ENCODE peak calls at places on chromosomes 1 and 21, in seven cellular contexts. L, C, U, M, V, D and H are unnamed samples. For H3K27me3, the result is how much of the 10 kb centered on the place peaks cover.

GRCh38 chr1:26608895-26609294 is 79.3 kb downstream of the RPS6KA1 start:
- DNase-seq in D (no peak), U (no peak), M (no peak), V (no peak), C (no peak), L (no peak), H (no peak)

GRCh38 chr1:173870252-173871075 is 2.3 kb downstream of the ZBTB37 start:
- DNase-seq in V (no peak), M (no peak), C (no peak), L (no peak), U (no peak), D (no peak), H (no peak)

GRCh38 chr1:165381745-165382530 is 25.4 kb upstream of the LMX1A start:
- DNase-seq in V (no peak), U (no peak), M (no peak), C (no peak), L (no peak), D (peak), H (no peak)

GRCh38 chr1:27525296-27526271 is 35.6 kb upstream of the WASF2 start:
- DNase-seq in V (no peak), D (no peak), L (peak), M (peak), U (no peak), C (peak), H (peak)

GRCh38 chr1:206911064-206911663 is 10.6 kb downstream of the FCMR start:
- DNase-seq in M (peak), V (no peak), U (no peak), L (no peak), C (peak), D (peak), H (peak)

GRCh38 chr1:179953974-179954493 is 576 bp upstream of the CEP350 start:
- DNase-seq in V (no peak), L (no peak), D (no peak), M (peak), U (no peak), C (no peak), H (no peak)

GRCh38 chr1:147111381-147112130 is 60.7 kb downstream of the PRKAB2 start:
- DNase-seq in V (no peak), C (no peak), L (no peak), M (no peak), U (no peak), D (peak), H (no peak)

GRCh38 chr1:21899972-21900371 is 37.1 kb downstream of the HSPG2 start:
- DNase-seq in C (peak), D (no peak), U (no peak), L (peak), V (no peak), M (no peak), H (no peak)

GRCh38 chr1:224609333-224609732 is 6.8 kb upstream of the CNIH3 start:
- DNase-seq in D (no peak), C (no peak), L (no peak), V (no peak), U (no peak), M (no peak), H (no peak)

GRCh38 chr21:36706482-36706852 is 7.6 kb downstream of the SIM2 start:
- DNase-seq in V (no peak), L (no peak), U (no peak), D (no peak), C (no peak), M (no peak), H (no peak)
- H3K27me3 ChIP-seq in V (under half), L (half or more), U (half or more), D (under half), C (half or more), M (half or more), H (under half)

DNA sequence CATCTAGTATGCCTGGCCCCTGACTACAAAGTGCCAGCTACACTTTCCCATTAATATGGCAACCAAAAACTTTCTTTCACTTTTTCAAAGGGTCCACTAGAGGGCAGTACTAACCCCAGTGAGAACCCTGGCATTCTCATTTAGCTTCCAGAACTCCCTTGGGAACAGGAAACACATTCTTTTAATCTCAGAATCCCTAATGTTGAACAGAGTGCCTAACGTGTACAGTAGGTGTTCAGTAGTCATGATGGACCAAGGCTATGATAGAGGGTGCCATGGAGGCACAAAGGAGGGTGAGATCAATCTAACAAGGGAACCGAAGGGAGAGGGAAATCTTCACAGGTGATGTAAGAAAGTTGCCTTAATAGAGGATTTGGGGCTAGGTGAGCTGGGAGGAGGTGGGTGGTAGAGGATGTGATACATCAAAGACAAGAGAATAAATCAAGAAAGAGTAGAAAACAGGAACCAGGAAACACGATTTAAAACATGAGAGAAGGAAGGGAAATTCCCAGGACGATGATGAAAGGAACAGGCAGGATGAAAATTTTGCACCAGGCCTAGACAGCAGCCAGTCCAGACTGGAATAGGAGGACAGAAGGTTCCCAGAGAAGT is 41.5 kb downstream of the NSL1 start:
- DNase-seq in D (peak), U (no peak), V (no peak), L (no peak), M (peak), C (peak), H (no peak)
- TF ChIP-seq CTCF in D (peak), U (no peak), V (peak), L (peak), M (peak), C (peak), H (peak)

GRCh38 chr1:1853593-1854257 is 37.2 kb downstream of the GNB1 start:
- DNase-seq in L (no peak), D (peak), M (no peak), V (peak), U (no peak), C (no peak), H (no peak)

GRCh38 chr1:1862905-1863547 is 27.9 kb downstream of the GNB1 start:
- DNase-seq in V (no peak), M (no peak), L (no peak), C (no peak), U (no peak), D (no peak), H (no peak)

GRCh38 chr1:1857096-1857703 is 33.7 kb downstream of the GNB1 start:
- DNase-seq in M (no peak), U (no peak), C (no peak), L (no peak), D (no peak), V (no peak), H (no peak)

GRCh38 chr1:1861339-1861730 is 29.6 kb downstream of the GNB1 start:
- DNase-seq in C (no peak), V (no peak), M (no peak), L (peak), D (no peak), U (no peak), H (no peak)

DNA sequence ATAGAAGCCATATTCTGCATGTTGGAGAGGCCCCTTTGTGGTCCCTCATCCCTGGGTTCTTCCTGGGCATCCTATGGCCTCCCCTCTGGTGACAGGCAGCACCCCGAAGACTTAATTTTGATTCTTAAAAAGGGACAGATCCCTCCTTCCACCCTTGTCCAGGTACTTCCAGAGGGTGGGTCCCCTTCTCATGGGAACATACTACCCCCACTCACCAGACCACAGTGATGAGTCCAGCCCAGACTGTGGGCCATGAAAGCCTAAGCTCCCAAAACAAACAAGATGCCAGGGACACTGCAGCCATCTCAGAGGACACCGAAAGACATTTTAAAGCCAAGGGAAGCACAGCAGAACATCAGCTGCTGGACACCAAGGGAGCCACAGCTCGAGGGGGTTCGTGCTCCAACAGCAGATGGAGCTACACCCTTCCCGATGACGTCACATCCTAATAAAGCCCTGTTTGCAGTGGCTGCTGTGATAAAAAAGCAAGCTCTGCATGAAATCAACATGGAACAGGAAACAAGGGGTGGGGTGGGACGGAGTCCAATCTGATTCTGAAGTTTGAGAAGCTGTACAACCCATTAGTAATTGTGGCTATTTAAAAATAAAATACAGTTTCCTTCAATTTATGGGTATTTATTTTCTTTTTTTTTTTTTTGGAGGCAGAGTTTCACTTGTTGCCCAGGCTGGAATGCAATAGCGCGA is 32.4 kb downstream of the GNB1 start:
- DNase-seq in V (no peak), D (peak), U (peak), C (peak), L (peak), M (peak), H (peak)
- H3K4me3 ChIP-seq in V (no peak), D (peak), U (peak), C (no peak), L (peak), M (no peak), H (no peak)

DNA sequence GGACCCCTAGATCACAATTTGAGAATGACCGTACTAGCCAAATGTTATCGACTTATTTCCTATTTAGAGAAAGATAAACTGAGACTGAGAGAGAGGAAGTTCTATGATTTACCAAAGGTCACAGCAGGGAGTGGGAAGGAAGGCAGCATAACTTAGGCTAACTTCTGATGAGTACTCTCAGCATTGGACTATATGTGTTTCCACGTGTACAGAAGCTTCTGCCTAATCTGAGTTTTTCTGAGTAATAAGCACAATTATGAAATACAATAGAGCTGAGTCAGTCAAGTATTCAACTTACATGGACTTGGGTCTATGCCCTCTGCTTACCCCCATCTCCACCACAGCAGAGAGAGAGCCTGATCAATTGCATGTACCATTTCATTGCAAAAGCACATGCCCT is 88.1 kb upstream of the HIVEP3 start:
- DNase-seq in V (no peak), C (no peak), D (peak), U (no peak), L (no peak), M (no peak), H (no peak)
- H3K27me3 ChIP-seq in V (under half), C (under half), D (under half), U (under half), L (under half), M (under half), H (under half)

GRCh38 chr1:25062621-25063255 is 132.7 kb upstream of the RUNX3 start:
- DNase-seq in M (no peak), V (peak), L (no peak), C (no peak), U (no peak), D (no peak), H (no peak)
- TF ChIP-seq CTCF in M (no peak), V (no peak), L (no peak), C (no peak), U (no peak), D (no peak), H (no peak)

DNA sequence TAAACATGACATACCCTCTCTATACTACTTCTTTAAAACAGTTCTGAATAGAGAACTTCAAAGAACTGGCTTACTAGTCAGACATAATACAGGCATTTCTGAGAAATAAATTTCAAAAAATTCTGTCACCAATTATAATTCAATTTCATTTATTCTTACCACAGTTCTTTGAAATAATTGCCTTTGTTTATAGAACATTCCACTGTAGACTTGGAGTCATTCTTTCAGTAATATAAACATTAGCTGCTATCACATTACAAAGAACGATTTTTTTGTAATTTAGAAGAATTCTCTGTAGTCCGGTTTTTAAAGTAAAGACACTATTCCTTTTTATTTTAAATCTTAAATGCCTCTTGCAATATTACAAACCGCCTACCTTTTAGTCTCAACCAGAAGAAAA is 146.4 kb upstream of the COL11A1 start:
- DNase-seq in L (no peak), D (no peak), M (no peak), C (no peak), U (no peak), V (no peak), H (no peak)
- H3K4me3 ChIP-seq in L (no peak), D (no peak), M (no peak), C (no peak), U (no peak), V (no peak), H (no peak)

GRCh38 chr1:154529308-154529707 is 27.1 kb upstream of the SHE start:
- DNase-seq in L (no peak), V (no peak), U (no peak), M (no peak), C (no peak), D (no peak), H (no peak)

GRCh38 chr1:154521695-154522094 is 19.5 kb upstream of the SHE start:
- DNase-seq in V (no peak), M (no peak), L (no peak), C (no peak), D (no peak), U (no peak), H (no peak)

GRCh38 chr1:154527192-154527591 is 25.0 kb upstream of the SHE start:
- DNase-seq in C (no peak), V (no peak), M (no peak), U (no peak), L (no peak), D (no peak), H (no peak)

GRCh38 chr1:154520333-154520732 is 18.1 kb upstream of the SHE start:
- DNase-seq in M (no peak), V (no peak), D (no peak), C (no peak), L (peak), U (no peak), H (no peak)

DNA sequence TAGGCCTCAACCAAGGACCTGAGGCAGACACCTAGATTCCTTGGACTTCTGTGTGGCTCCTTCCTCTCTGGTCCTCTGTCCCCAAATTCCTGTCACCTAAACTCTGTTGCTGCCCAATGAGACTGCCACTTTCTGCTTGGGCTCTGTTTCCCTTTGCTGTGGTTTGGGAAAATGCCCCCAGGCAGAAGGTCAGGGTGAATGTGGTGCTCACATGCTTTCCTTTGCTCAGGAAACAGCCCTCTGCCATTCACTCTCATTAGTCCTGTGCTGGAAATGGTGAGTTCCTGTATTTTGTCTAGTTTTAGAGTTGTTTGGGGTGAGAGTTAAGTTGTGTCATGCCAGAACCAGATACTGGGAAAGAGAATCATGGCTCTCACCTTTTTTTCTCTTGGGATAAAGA is 22.7 kb upstream of the SHE start:
- DNase-seq in D (no peak), L (no peak), C (no peak), M (no peak), U (no peak), V (no peak), H (no peak)
- H3K27me3 ChIP-seq in D (under half), L (under half), C (under half), M (under half), U (under half), V (under half), H (under half)

DNA sequence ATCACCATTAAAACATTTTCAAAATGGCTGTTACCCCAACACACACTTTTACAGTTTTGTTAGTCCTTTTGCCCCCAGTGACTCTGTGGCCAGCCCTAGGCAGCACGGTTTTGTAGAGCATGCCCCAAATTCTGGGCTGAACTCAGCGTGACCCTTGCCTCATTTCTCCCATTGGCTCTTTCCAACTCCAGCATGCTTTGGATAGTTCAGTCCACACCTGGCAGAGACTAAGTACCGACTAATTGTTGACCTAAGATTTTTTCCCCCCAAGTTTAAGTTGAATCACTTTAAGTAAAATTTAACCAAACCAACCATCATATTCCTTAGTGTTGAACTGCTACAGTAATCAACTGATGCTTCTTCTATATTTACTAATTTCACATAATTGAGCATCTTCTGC is 62.4 kb upstream of the LRRC8B start:
- DNase-seq in M (no peak), D (peak), U (no peak), V (no peak), C (no peak), L (no peak), H (no peak)
- TF ChIP-seq CTCF in M (no peak), D (no peak), U (no peak), V (no peak), C (no peak), L (no peak), H (no peak)

GRCh38 chr1:154866257-154866994 is 3.7 kb downstream of the KCNN3 start:
- DNase-seq in M (no peak), U (no peak), C (no peak), D (no peak), L (peak), V (no peak), H (no peak)

GRCh38 chr1:154867841-154868610 is 2.1 kb downstream of the KCNN3 start:
- DNase-seq in V (peak), L (peak), C (no peak), U (no peak), D (no peak), M (peak), H (no peak)

GRCh38 chr1:154869351-154870116 is 547 bp downstream of the KCNN3 start:
- DNase-seq in L (peak), M (no peak), C (peak), D (no peak), U (no peak), V (peak), H (no peak)

GRCh38 chr1:154865442-154866256 is 4.4 kb downstream of the KCNN3 start:
- DNase-seq in L (no peak), M (no peak), D (no peak), V (no peak), C (no peak), U (no peak), H (no peak)

GRCh38 chr1:154866995-154867795 is 2.9 kb downstream of the KCNN3 start:
- DNase-seq in C (peak), V (no peak), U (no peak), D (peak), L (peak), M (peak), H (no peak)
- H3K4me3 ChIP-seq in C (no peak), V (no peak), U (no peak), D (peak), L (peak), M (peak), H (no peak)